ENCODE peak calls at places on chromosome 15, in six cellular contexts. L, N, G, B, A and E are unnamed samples.

GRCh38 chr15:79897380-79897678 is 515 bp upstream of the MTHFS start:
- DNase-seq in L (no peak), A (no peak), G (no peak), N (no peak), B (no peak), E (no peak)

GRCh38 chr15:59997070-59997701 is 6.9 kb upstream of the FOXB1 start:
- DNase-seq in L (no peak), G (no peak), N (no peak), B (no peak), A (peak), E (peak)

GRCh38 chr15:48616216-48616615 is 29.3 kb downstream of the FBN1 start:
- DNase-seq in L (no peak), G (no peak), B (no peak), A (no peak), N (no peak), E (no peak)

GRCh38 chr15:89370120-89371077 is 35.8 kb upstream of the POLG start:
- DNase-seq in G (peak), A (no peak), L (no peak), B (no peak), N (no peak), E (no peak)

GRCh38 chr15:80701676-80702311 is 6.7 kb downstream of the ABHD17C start:
- DNase-seq in N (no peak), L (no peak), G (no peak), B (peak), A (no peak), E (no peak)

GRCh38 chr15:77771616-77772015 is 138.9 kb upstream of the LINGO1 start:
- DNase-seq in A (no peak), G (no peak), B (no peak), L (no peak), N (no peak), E (no peak)

GRCh38 chr15:39786444-39787056 is 3.9 kb upstream of the FSIP1 start:
- DNase-seq in B (no peak), A (peak), L (no peak), G (no peak), N (no peak), E (peak)

GRCh38 chr15:78065284-78065872 is 12.1 kb downstream of the TBC1D2B start:
- DNase-seq in L (peak), A (no peak), N (peak), G (peak), B (peak), E (no peak)

GRCh38 chr15:61888074-61888780 is 172.0 kb downstream of the VPS13C start:
- DNase-seq in N (no peak), A (no peak), L (no peak), G (no peak), B (no peak), E (no peak)

GRCh38 chr15:63135804-63136203 is 14.1 kb downstream of the LACTB start:
- DNase-seq in A (no peak), N (peak), B (no peak), L (peak), G (peak), E (no peak)

GRCh38 chr15:95363636-95364035 is 966.9 kb upstream of the NR2F2 start:
- DNase-seq in G (no peak), A (no peak), N (no peak), L (no peak), B (no peak), E (no peak)

GRCh38 chr15:51874751-51875644 is 45.5 kb downstream of the TMOD3 start:
- DNase-seq in L (peak), G (peak), A (no peak), N (peak), B (no peak), E (no peak)

GRCh38 chr15:90960316-90961091 is 5.8 kb downstream of the RCCD1 start:
- DNase-seq in G (no peak), A (no peak), N (no peak), L (no peak), B (no peak), E (no peak)

GRCh38 chr15:29613951-29614382 is 208.3 kb downstream of the TJP1 start:
- DNase-seq in L (no peak), A (no peak), B (no peak), G (no peak), N (no peak), E (no peak)

GRCh38 chr15:84609818-84610525 is 9.2 kb downstream of the ZSCAN2 start:
- DNase-seq in A (no peak), L (no peak), B (no peak), N (no peak), G (no peak), E (no peak)

GRCh38 chr15:85879334-85880163 is 84.8 kb upstream of the KLHL25 start:
- DNase-seq in L (no peak), B (no peak), A (no peak), N (no peak), G (no peak), E (peak)

GRCh38 chr15:63083046-63083445 is 38.6 kb upstream of the LACTB start:
- DNase-seq in N (no peak), B (no peak), G (no peak), A (no peak), L (no peak), E (no peak)

GRCh38 chr15:51380999-51381806 is 39.7 kb downstream of the GLDN start:
- DNase-seq in B (peak), G (peak), N (no peak), A (peak), L (no peak), E (peak)

GRCh38 chr15:51883436-51883835 is 54.0 kb downstream of the TMOD3 start:
- DNase-seq in G (no peak), A (no peak), L (peak), N (no peak), B (no peak), E (no peak)

GRCh38 chr15:75661041-75661778 is 13.5 kb downstream of the SNX33 start:
- DNase-seq in B (peak), N (peak), L (peak), A (no peak), G (peak), E (no peak)

GRCh38 chr15:25787855-25788521 is 75.1 kb downstream of the ATP10A start:
- DNase-seq in L (no peak), G (no peak), A (no peak), N (no peak), B (peak), E (peak)

GRCh38 chr15:80558631-80559319 is 136.3 kb upstream of the ABHD17C start:
- DNase-seq in N (no peak), L (no peak), A (no peak), B (no peak), G (no peak), E (no peak)

DNA sequence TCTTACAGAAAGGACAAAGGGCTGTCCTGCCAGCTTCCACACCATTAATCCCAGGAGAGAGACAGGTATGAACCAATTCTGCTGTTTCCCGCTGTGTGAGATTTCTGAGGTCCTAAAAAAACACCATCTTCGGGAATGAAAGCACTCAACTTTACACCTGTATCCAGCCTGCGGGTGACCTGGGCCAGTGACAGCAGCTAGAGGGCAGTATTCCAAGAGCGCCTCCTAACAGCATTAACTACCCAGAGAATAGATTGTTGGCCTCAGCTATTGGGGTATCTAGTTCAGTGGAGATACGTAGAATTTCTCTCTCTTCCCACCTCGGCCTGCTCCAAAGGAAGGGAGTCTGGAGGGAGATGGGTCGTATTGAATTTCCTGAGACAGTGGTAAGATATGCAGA is 55.1 kb downstream of the WDR76 start:
- DNase-seq in B (no peak), G (no peak), A (no peak), N (no peak), L (no peak), E (no peak)
- TF ChIP-seq CTCF in B (no peak), G (no peak), A (no peak), N (peak), L (peak), E (no peak)

DNA sequence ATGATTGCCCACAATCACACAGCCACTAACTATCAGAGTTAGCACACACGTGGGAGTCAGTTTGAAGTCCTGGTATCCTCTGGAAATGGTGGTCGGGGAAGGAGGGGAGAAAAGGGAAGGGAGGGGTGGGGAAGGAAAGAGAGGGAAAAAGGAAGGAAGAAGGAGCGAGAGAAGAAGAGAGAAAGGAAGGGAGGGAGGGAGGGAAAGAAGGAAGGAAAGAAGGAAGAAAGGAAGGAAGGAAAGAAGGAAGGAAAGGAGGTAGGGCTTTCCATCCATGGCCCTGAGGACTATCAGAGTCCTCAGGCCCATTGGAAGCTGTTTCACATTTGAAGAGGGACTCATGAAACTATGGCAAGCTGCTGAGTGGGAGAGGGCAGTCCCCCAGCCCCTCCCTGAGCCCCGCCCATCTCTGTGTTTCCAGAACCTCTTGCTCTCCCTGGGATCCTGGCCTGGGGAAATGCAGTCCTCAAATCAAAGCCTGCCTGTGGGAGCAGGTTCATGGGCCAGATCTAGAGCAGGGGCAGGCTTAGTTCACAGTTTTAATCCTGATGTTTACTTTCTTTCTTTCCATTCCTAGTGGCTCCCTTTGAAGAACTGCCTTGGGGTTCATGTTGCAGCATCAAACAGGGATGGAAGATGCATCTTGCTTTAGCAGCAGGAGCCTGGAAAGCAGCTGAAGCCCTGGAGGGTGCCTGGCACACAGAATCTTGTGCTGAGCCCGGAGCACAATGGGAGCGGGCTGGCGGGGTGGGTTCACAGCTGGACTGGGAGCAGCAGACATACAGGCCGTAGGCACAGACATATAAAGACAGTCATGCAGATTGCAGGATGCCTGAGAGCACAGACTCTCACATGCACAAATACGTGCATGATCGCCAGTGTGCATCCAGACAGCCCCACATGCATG is 66.1 kb upstream of the GLCE start:
- DNase-seq in A (no peak), B (no peak), G (no peak), N (no peak), L (no peak), E (no peak)
- TF ChIP-seq CTCF in A (no peak), B (no peak), G (no peak), N (no peak), L (no peak), E (no peak)

GRCh38 chr15:49877871-49878511 is 241.0 kb downstream of the ATP8B4 start:
- DNase-seq in A (no peak), N (peak), L (peak), G (no peak), B (no peak), E (no peak)

GRCh38 chr15:49875392-49875791 is 243.6 kb downstream of the ATP8B4 start:
- DNase-seq in L (no peak), A (no peak), B (no peak), N (no peak), G (no peak), E (no peak)

GRCh38 chr15:49881433-49881832 is 237.6 kb downstream of the ATP8B4 start:
- DNase-seq in N (no peak), G (no peak), B (no peak), L (no peak), A (no peak), E (no peak)

GRCh38 chr15:49877117-49877860 is 241.7 kb downstream of the ATP8B4 start:
- DNase-seq in B (no peak), N (peak), L (peak), G (no peak), A (no peak), E (no peak)

DNA sequence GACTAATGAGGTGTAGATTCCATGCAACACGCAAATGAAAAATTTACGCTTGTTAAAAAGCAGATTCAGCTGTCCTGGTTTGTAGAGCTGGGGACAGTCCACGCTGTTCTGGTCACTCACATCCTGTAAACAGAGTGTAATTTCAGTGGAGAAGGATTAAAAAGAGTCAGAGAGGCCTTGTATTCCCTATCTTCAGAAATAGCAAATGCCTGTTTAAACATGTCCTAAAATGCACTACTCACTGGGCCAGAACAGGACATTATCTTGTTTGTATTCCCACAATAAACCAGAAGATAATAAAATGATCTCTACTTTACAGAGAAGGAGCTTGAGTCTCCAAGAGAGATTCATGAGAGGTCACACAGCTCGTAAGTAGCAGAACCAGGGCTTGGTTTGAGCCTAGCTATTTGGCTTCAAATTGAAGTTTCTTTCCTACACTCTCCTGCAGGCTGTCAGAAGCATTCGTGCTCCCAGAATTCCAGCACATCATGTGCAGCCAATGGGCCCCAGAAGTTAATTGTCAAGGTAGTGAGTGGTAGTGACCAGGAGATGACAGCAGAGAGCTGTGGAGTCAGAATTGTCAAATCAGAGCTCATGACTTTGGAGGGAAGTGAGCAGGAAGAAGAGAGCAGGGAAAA is 242.5 kb downstream of the ATP8B4 start:
- DNase-seq in N (no peak), L (no peak), G (no peak), A (no peak), B (no peak), E (no peak)
- TF ChIP-seq CTCF in N (peak), L (no peak), G (no peak), A (peak), B (no peak), E (no peak)

GRCh38 chr15:73564255-73564654 is 68.9 kb downstream of the NPTN start:
- DNase-seq in G (peak), B (no peak), N (no peak), L (no peak), A (no peak), E (no peak)

GRCh38 chr15:73555080-73555479 is 78.1 kb downstream of the NPTN start:
- DNase-seq in B (no peak), N (no peak), A (no peak), G (no peak), L (no peak), E (no peak)

GRCh38 chr15:73558529-73558928 is 74.7 kb downstream of the NPTN start:
- DNase-seq in B (no peak), A (no peak), L (no peak), G (no peak), N (no peak), E (no peak)

GRCh38 chr15:73560501-73561117 is 72.6 kb downstream of the NPTN start:
- DNase-seq in A (peak), L (peak), G (peak), N (peak), B (no peak), E (peak)
- TF ChIP-seq CTCF in A (no peak), L (peak), G (peak), N (peak), B (no peak), E (peak)

GRCh38 chr15:46502668-46503067 is 867.8 kb downstream of the SQOR start:
- DNase-seq in G (no peak), A (no peak), L (no peak), N (no peak), B (no peak), E (no peak)
- TF ChIP-seq CTCF in G (peak), A (no peak), L (no peak), N (no peak), B (no peak), E (no peak)

GRCh38 chr15:36810656-36811449 is 231.4 kb downstream of the CDIN1 start:
- DNase-seq in L (no peak), G (no peak), N (no peak), A (no peak), B (no peak), E (no peak)
- TF ChIP-seq CTCF in L (peak), G (no peak), N (peak), A (no peak), B (no peak), E (no peak)

DNA sequence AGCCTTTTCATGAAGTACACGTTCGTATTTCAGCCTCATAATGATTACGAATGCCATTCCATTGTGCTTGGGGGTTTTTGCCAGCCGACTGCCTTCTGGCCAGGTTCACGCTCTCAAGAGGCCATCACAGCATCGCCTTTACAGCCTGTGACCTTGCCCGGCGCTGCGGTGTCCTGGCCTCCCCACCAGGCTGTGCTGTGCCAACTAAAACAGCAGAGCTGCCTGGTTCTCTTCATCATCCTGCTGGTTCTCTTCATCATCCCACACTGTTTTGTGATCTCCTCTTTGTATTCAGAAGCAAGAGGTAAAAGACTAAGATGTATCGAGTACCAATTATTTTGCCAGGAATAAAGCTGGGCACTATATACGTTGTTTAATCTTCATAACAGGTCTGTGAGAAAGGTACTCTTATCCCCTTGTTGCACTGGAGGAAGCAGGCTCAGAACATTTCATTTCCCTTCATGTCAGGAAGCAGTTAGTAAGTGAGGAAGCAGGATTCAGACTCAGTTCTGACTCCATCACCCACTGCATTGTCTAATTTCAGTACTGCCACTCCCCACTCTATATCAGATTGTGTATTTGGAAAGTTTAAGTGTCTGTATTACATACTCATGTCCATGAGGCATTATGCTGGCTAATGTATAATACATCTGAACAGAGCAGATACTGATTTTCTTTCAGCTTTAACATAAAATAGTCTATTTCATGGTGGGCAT is 92.7 kb downstream of the LRRC28 start:
- DNase-seq in G (no peak), A (peak), N (no peak), B (no peak), L (no peak), E (peak)
- TF ChIP-seq CTCF in G (no peak), A (no peak), N (no peak), B (no peak), L (peak), E (peak)